ENCODE peak calls at places on chromosomes 11 and 22, in five cellular contexts. One of them, this sample, is unnamed.

GRCh38 chr11:95556342-95557151 is 233.0 kb downstream of the FAM76B start:
- DNase-seq in posterior cingulate gyrus: no peak
- DNase-seq in activated naive CD8-positive, alpha-beta T cell treated with anti-CD3 and anti-CD28 coated beads for 36 hours: peak
- DNase-seq in non-pigmented ciliary epithelial cell: no peak
- DNase-seq in NCI-H774: no peak
- DNase-seq in this sample: peak

GRCh38 chr22:38696606-38697005 is 4.1 kb downstream of the JOSD1 start:
- DNase-seq in non-pigmented ciliary epithelial cell: peak
- DNase-seq in activated naive CD8-positive, alpha-beta T cell treated with anti-CD3 and anti-CD28 coated beads for 36 hours: peak
- DNase-seq in posterior cingulate gyrus: no peak
- DNase-seq in NCI-H774: no peak
- DNase-seq in this sample: no peak

GRCh38 chr11:116946414-116946813 is 109.0 kb upstream of the APOA1 start:
- DNase-seq in posterior cingulate gyrus: no peak
- DNase-seq in NCI-H774: no peak
- DNase-seq in non-pigmented ciliary epithelial cell: no peak
- DNase-seq in activated naive CD8-positive, alpha-beta T cell treated with anti-CD3 and anti-CD28 coated beads for 36 hours: no peak
- DNase-seq in this sample: no peak

GRCh38 chr11:120211522-120212258 is 858 bp downstream of the OAF start:
- DNase-seq in NCI-H774: no peak
- DNase-seq in posterior cingulate gyrus: peak
- DNase-seq in non-pigmented ciliary epithelial cell: no peak
- DNase-seq in activated naive CD8-positive, alpha-beta T cell treated with anti-CD3 and anti-CD28 coated beads for 36 hours: no peak
- DNase-seq in this sample: no peak

GRCh38 chr11:126216526-126217305 is 5.1 kb downstream of the FAM118B start:
- DNase-seq in posterior cingulate gyrus: no peak
- DNase-seq in NCI-H774: no peak
- DNase-seq in activated naive CD8-positive, alpha-beta T cell treated with anti-CD3 and anti-CD28 coated beads for 36 hours: no peak
- DNase-seq in non-pigmented ciliary epithelial cell: no peak
- DNase-seq in this sample: no peak

GRCh38 chr11:121800704-121801516 is 315.1 kb downstream of the BLID start:
- DNase-seq in non-pigmented ciliary epithelial cell: no peak
- DNase-seq in activated naive CD8-positive, alpha-beta T cell treated with anti-CD3 and anti-CD28 coated beads for 36 hours: no peak
- DNase-seq in posterior cingulate gyrus: peak
- DNase-seq in NCI-H774: no peak
- DNase-seq in this sample: no peak

GRCh38 chr22:34099278-34099677 is 179.0 kb upstream of the LARGE1 start:
- DNase-seq in activated naive CD8-positive, alpha-beta T cell treated with anti-CD3 and anti-CD28 coated beads for 36 hours: no peak
- DNase-seq in non-pigmented ciliary epithelial cell: no peak
- DNase-seq in NCI-H774: no peak
- DNase-seq in posterior cingulate gyrus: no peak
- DNase-seq in this sample: no peak

GRCh38 chr22:39520874-39521857 is 804 bp downstream of the ATF4 start:
- DNase-seq in posterior cingulate gyrus: no peak
- DNase-seq in activated naive CD8-positive, alpha-beta T cell treated with anti-CD3 and anti-CD28 coated beads for 36 hours: peak
- DNase-seq in NCI-H774: no peak
- DNase-seq in non-pigmented ciliary epithelial cell: no peak
- DNase-seq in this sample: peak

GRCh38 chr11:8604078-8604723 is 10.2 kb upstream of the STK33 start:
- DNase-seq in non-pigmented ciliary epithelial cell: peak
- DNase-seq in posterior cingulate gyrus: no peak
- DNase-seq in NCI-H774: peak
- DNase-seq in activated naive CD8-positive, alpha-beta T cell treated with anti-CD3 and anti-CD28 coated beads for 36 hours: peak
- DNase-seq in this sample: peak

GRCh38 chr11:27718346-27718852 is 18.1 kb upstream of the BDNF start:
- DNase-seq in activated naive CD8-positive, alpha-beta T cell treated with anti-CD3 and anti-CD28 coated beads for 36 hours: no peak
- DNase-seq in NCI-H774: peak
- DNase-seq in posterior cingulate gyrus: peak
- DNase-seq in non-pigmented ciliary epithelial cell: no peak
- DNase-seq in this sample: no peak

GRCh38 chr11:43756575-43756974 is 76.0 kb downstream of the HSD17B12 start:
- DNase-seq in posterior cingulate gyrus: no peak
- DNase-seq in NCI-H774: no peak
- DNase-seq in non-pigmented ciliary epithelial cell: peak
- DNase-seq in activated naive CD8-positive, alpha-beta T cell treated with anti-CD3 and anti-CD28 coated beads for 36 hours: no peak
- DNase-seq in this sample: no peak

GRCh38 chr11:79925570-79925969 is 484.7 kb upstream of the TENM4 start:
- DNase-seq in NCI-H774: no peak
- DNase-seq in posterior cingulate gyrus: no peak
- DNase-seq in activated naive CD8-positive, alpha-beta T cell treated with anti-CD3 and anti-CD28 coated beads for 36 hours: no peak
- DNase-seq in non-pigmented ciliary epithelial cell: no peak
- DNase-seq in this sample: no peak